ENCODE peak calls at places on chromosomes 3 and 15, in six cellular contexts. M, Z, K, C, Q and S are unnamed samples.

GRCh38 chr3:188772886-188773285 is 398.9 kb upstream of the TPRG1 start:
- DNase-seq in Z (peak; percentile 61), C (no peak), K (peak; percentile 9), Q (peak; percentile 33), M (no peak), S (peak; percentile 89)

GRCh38 chr3:89571298-89571697 is 463.9 kb downstream of the EPHA3 start:
- DNase-seq in Q (no peak), M (no peak), C (no peak), Z (no peak), K (no peak), S (no peak)

GRCh38 chr15:66617137-66618090 is 51.6 kb upstream of the LCTL start:
- DNase-seq in Z (peak; percentile 91), K (no peak), C (no peak), M (no peak), Q (peak; percentile 38), S (peak; percentile 88)

GRCh38 chr15:71784719-71785118 is 25.6 kb upstream of the NR2E3 start:
- DNase-seq in Z (no peak), C (no peak), M (no peak), Q (no peak), K (no peak), S (no peak)

GRCh38 chr3:180433172-180433571 is 168.8 kb upstream of the TTC14 start:
- DNase-seq in M (no peak), K (no peak), Q (peak; percentile 89), Z (no peak), C (no peak), S (peak; percentile 77)

GRCh38 chr3:112376413-112376812 is 43.5 kb downstream of the CD200 start:
- DNase-seq in M (no peak), Z (no peak), K (no peak), Q (no peak), C (no peak), S (peak; percentile 51)

GRCh38 chr15:31457161-31457560 is 130.5 kb downstream of the KLF13 start:
- DNase-seq in Z (no peak), M (no peak), Q (no peak), K (no peak), C (peak; percentile 70), S (no peak)

GRCh38 chr3:182738583-182739514 is 54.5 kb upstream of the ATP11B start:
- DNase-seq in K (no peak), Q (no peak), C (no peak), Z (peak; percentile 81), M (no peak), S (no peak)

GRCh38 chr3:161851941-161852566 is 355.4 kb downstream of the OTOL1 start:
- DNase-seq in M (no peak), C (peak; percentile 37), Q (peak; percentile 30), K (peak; percentile 2), Z (peak; percentile 57), S (peak; percentile 68)

GRCh38 chr3:161081675-161082462 is 23.3 kb downstream of the B3GALNT1 start:
- DNase-seq in C (no peak), K (no peak), Q (no peak), Z (no peak), M (no peak), S (peak; percentile 20)

GRCh38 chr3:109023656-109024254 is 70.1 kb upstream of the GUCA1C start:
- DNase-seq in Q (peak; percentile 31), M (no peak), Z (peak; percentile 32), K (peak; percentile 6), C (peak; percentile 2), S (peak; percentile 64)

GRCh38 chr3:158152186-158152585 is 42.3 kb downstream of the RSRC1 start:
- DNase-seq in Q (peak; percentile 35), Z (no peak), K (no peak), M (no peak), C (no peak), S (peak; percentile 72)

GRCh38 chr3:46705022-46705530 is 3.9 kb downstream of the TMIE start:
- DNase-seq in Q (peak; percentile 61), Z (peak; percentile 80), C (peak; percentile 45), K (peak; percentile 51), M (peak; percentile 54), S (peak; percentile 71)

GRCh38 chr15:90982135-90982534 is 12.2 kb downstream of the PRC1 start:
- DNase-seq in M (no peak), C (no peak), K (no peak), Q (peak; percentile 9), Z (no peak), S (peak; percentile 65)

GRCh38 chr15:100131321-100132224 is 210.2 kb downstream of the ADAMTS17 start:
- DNase-seq in Q (no peak), Z (peak; percentile 41), M (no peak), K (peak; percentile 69), C (no peak), S (peak; percentile 55)

GRCh38 chr3:49199244-49199899 is 28.0 kb downstream of the KLHDC8B start:
- DNase-seq in K (no peak), M (no peak), Z (peak; percentile 54), Q (no peak), C (no peak), S (peak; percentile 83)

GRCh38 chr15:70220444-70220937 is 122.8 kb upstream of the TLE3 start:
- DNase-seq in M (no peak), Z (no peak), K (no peak), Q (no peak), C (no peak), S (no peak)

GRCh38 chr15:74196175-74196574 is 6.4 kb downstream of the STRA6 start:
- DNase-seq in M (no peak), Q (peak; percentile 93), K (peak; percentile 55), Z (peak; percentile 65), C (no peak), S (peak; percentile 94)

GRCh38 chr3:52354676-52355075 is 38.6 kb downstream of the DNAH1 start:
- DNase-seq in Q (no peak), K (no peak), Z (no peak), M (no peak), C (no peak), S (no peak)

DNA sequence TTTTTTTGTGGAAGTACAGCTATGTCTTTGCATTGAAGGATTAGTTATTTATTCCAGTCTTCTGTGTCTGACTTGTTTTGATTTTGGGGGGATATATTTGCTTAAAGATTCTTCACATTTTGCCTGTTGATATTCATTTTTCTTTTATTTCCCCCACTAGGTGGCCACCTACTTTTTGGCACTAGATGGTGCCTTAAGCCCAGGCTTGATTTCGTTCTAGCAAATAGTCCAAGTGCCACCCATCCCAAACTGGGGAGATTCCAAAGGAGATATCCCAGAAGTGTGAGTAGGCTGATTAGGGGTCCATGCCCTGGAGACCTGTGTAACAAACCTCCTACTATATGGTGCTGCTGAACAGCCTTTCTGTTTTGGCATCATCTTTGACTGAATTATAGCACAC is 80.0 kb upstream of the SPATA16 start:
- DNase-seq in K (peak; percentile 4), Q (no peak), Z (no peak), C (peak; percentile 0), M (no peak), S (no peak)
- TF ChIP-seq CTCF in K (peak; percentile 32), Q (peak; percentile 66), Z (peak; percentile 20), C (peak; percentile 37), M (no peak), S (peak; percentile 21)

GRCh38 chr3:4271834-4272233 is 31.3 kb upstream of the SETMAR start:
- DNase-seq in Z (no peak), Q (peak; percentile 41), K (peak; percentile 28), C (peak; percentile 11), M (no peak), S (peak; percentile 32)
- TF ChIP-seq CTCF in Z (no peak), Q (peak; percentile 77), K (peak; percentile 54), C (peak; percentile 28), M (no peak), S (peak; percentile 32)

GRCh38 chr15:26097216-26097615 is 234.1 kb upstream of the ATP10A start:
- DNase-seq in K (no peak), Q (no peak), C (no peak), Z (no peak), M (no peak), S (no peak)

GRCh38 chr15:26098801-26099200 is 235.7 kb upstream of the ATP10A start:
- DNase-seq in Z (no peak), K (no peak), C (no peak), Q (no peak), M (no peak), S (no peak)

GRCh38 chr15:26091184-26091583 is 228.1 kb upstream of the ATP10A start:
- DNase-seq in Q (no peak), C (no peak), Z (no peak), K (no peak), M (no peak), S (no peak)

GRCh38 chr15:26101443-26101842 is 238.3 kb upstream of the ATP10A start:
- DNase-seq in K (no peak), Q (no peak), Z (no peak), M (no peak), C (no peak), S (no peak)

GRCh38 chr15:26095710-26096330 is 232.7 kb upstream of the ATP10A start:
- DNase-seq in Z (no peak), Q (no peak), M (no peak), K (no peak), C (no peak), S (no peak)
- TF ChIP-seq CTCF in Z (no peak), Q (peak; percentile 76), M (no peak), K (peak; percentile 7), C (peak; percentile 25), S (peak; percentile 4)

GRCh38 chr3:154781595-154781994 is 298.5 kb upstream of the MME start:
- DNase-seq in Q (no peak), Z (no peak), M (no peak), C (no peak), K (no peak), S (no peak)
- TF ChIP-seq CTCF in Q (no peak), Z (no peak), M (no peak), C (peak; percentile 21), K (no peak), S (peak; percentile 5)

DNA sequence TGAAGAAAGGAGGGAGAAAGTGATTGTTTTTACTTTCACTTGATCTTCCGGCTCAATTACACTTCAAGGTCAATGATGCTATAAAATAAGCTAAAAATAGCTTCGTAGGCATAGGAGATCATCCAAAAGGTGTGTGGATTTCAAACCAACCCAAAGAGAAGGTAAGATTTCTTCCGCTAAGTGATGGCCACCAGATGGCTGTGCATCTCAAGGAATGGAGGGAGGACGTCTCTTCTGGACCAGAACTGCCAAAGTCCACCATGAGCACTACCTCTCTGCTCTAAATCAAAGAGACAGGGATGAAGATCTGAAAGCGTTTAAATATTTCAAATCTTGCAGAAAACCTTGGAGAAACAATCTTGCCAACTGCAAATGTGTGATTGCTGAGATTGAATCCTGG is 199.1 kb upstream of the ZPLD1 start:
- DNase-seq in Q (no peak), Z (no peak), M (no peak), K (no peak), C (no peak), S (peak; percentile 16)
- TF ChIP-seq CTCF in Q (peak; percentile 44), Z (peak; percentile 54), M (peak; percentile 51), K (peak; percentile 34), C (peak; percentile 58), S (peak; percentile 26)